ENCODE peak calls at places on chromosomes 2 and 18, in ten cellular contexts. N, S, C, X, D, P, Z, W, O and J are unnamed samples.
A peak's percentile ranks its signal among the peaks of the same experiment; 100 is the strongest.

GRCh38 chr18:13232060-13232917 is 13.7 kb downstream of the LDLRAD4 start:
- DNase-seq in N (no peak), S (peak; percentile 29), C (no peak), X (no peak), D (peak; percentile 73), P (no peak), Z (no peak), W (peak; percentile 41), O (peak; percentile 20), J (no peak)

GRCh38 chr18:79503891-79504475 is 108.3 kb downstream of the NFATC1 start:
- DNase-seq in N (no peak), S (no peak), C (peak; percentile 6), X (no peak), D (no peak), P (no peak), Z (no peak), W (no peak), O (no peak), J (no peak)

GRCh38 chr18:24538421-24539264 is 78.2 kb downstream of the HRH4 start:
- DNase-seq in N (no peak), S (no peak), C (no peak), X (no peak), D (no peak), P (no peak), Z (no peak), W (no peak), O (no peak), J (peak; percentile 12)

GRCh38 chr2:218031771-218032257 is 29.0 kb upstream of the TNS1 start:
- DNase-seq in N (no peak), S (peak; percentile 67), C (no peak), X (no peak), D (peak; percentile 29), P (no peak), Z (no peak), W (no peak), O (no peak), J (no peak)

GRCh38 chr2:37847792-37848191 is 77.3 kb upstream of the RMDN2 start:
- DNase-seq in N (no peak), S (no peak), C (no peak), X (no peak), D (no peak), P (no peak), Z (no peak), W (no peak), O (no peak), J (no peak)

GRCh38 chr2:176552456-176553135 is 283.4 kb downstream of the MTX2 start:
- DNase-seq in N (no peak), S (no peak), C (no peak), X (peak; percentile 94), D (no peak), P (no peak), Z (peak; percentile 86), W (no peak), O (no peak), J (no peak)

GRCh38 chr2:226118471-226119429 is 680.9 kb downstream of the IRS1 start:
- DNase-seq in N (no peak), S (no peak), C (no peak), X (peak; percentile 94), D (no peak), P (no peak), Z (peak; percentile 94), W (no peak), O (peak; percentile 24), J (no peak)

GRCh38 chr2:71581015-71581414 is 127.7 kb downstream of the DYSF start:
- DNase-seq in N (no peak), S (no peak), C (no peak), X (peak; percentile 20), D (peak; percentile 61), P (no peak), Z (no peak), W (no peak), O (no peak), J (no peak)

GRCh38 chr2:64770137-64770780 is 116.5 kb upstream of the SERTAD2 start:
- DNase-seq in N (no peak), S (no peak), C (no peak), X (peak; percentile 61), D (no peak), P (no peak), Z (peak; percentile 81), W (no peak), O (no peak), J (no peak)

GRCh38 chr2:33457588-33458247 is 18.7 kb upstream of the RASGRP3 start:
- DNase-seq in N (no peak), S (no peak), C (no peak), X (no peak), D (peak; percentile 64), P (no peak), Z (peak; percentile 28), W (no peak), O (peak; percentile 84), J (peak; percentile 26)

GRCh38 chr18:657311-657997 is at the start of gene TYMS:
- DNase-seq in N (peak; percentile 82), S (peak; percentile 24), C (peak; percentile 84), X (peak; percentile 64), D (no peak), P (no peak), Z (peak; percentile 47), W (peak; percentile 81), O (peak; percentile 50), J (peak; percentile 88)

GRCh38 chr2:98027535-98027934 is 31.8 kb upstream of the TMEM131 start:
- DNase-seq in N (no peak), S (no peak), C (no peak), X (no peak), D (no peak), P (no peak), Z (no peak), W (peak; percentile 24), O (no peak), J (no peak)

GRCh38 chr18:7908686-7909299 is 341.7 kb downstream of the PTPRM start:
- DNase-seq in N (no peak), S (no peak), C (no peak), X (no peak), D (no peak), P (no peak), Z (no peak), W (no peak), O (no peak), J (no peak)

GRCh38 chr2:8546319-8547283 is 135.3 kb upstream of the ID2 start:
- DNase-seq in N (no peak), S (no peak), C (no peak), X (no peak), D (no peak), P (no peak), Z (no peak), W (no peak), O (no peak), J (peak; percentile 12)

GRCh38 chr18:4399929-4400328 is 55.2 kb downstream of the DLGAP1 start:
- DNase-seq in N (no peak), S (no peak), C (no peak), X (no peak), D (no peak), P (no peak), Z (no peak), W (no peak), O (no peak), J (no peak)

GRCh38 chr2:233124449-233125080 is 64.4 kb downstream of the INPP5D start:
- DNase-seq in N (no peak), S (no peak), C (peak; percentile 39), X (no peak), D (no peak), P (no peak), Z (no peak), W (no peak), O (peak; percentile 22), J (no peak)
- H3K4me3 ChIP-seq in N (no peak overlapping the region), S (no peak overlapping the region), C (no peak overlapping the region), X (no peak overlapping the region), D (no peak overlapping the region), P (no peak overlapping the region), Z (no peak overlapping the region), W (no peak overlapping the region), O (no peak overlapping the region), J (no peak overlapping the region)

GRCh38 chr2:197128897-197129296 is 181.7 kb downstream of the ANKRD44 start:
- DNase-seq in N (no peak), S (no peak), C (no peak), X (no peak), D (no peak), P (no peak), Z (peak; percentile 55), W (no peak), O (no peak), J (no peak)
- H3K4me1 ChIP-seq in N (no peaks in the 10 kb centered on the region), S (no peaks in the 10 kb centered on the region), C (no peaks in the 10 kb centered on the region), X (no peaks in the 10 kb centered on the region), D (peaks cover 7% of the 10 kb centered on the region), P (no peaks in the 10 kb centered on the region), Z (peaks cover 14% of the 10 kb centered on the region), W (no peaks in the 10 kb centered on the region), O (no peaks in the 10 kb centered on the region), J (no peaks in the 10 kb centered on the region)

DNA sequence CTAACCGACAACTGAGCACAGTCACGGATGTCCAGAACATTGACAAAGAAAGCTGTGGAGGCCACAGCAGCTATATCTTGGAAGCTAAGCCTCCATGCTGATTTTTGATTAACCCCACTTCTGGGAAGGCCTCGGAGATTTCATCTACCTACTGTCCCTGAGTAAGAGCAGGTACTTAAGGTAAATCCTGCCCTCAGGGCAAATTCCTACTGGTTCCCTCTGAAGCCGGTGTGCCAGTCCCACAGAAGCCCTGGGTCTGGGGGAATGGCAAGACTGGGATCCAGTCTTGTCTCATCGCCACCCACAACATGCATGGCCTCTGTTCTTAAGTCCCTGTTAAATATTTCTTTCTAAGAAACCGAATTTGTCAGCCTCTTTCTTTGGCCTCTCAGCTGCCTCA is 18.7 kb downstream of the PER2 start:
- DNase-seq in N (no peak), S (no peak), C (no peak), X (no peak), D (no peak), P (no peak), Z (no peak), W (no peak), O (no peak), J (no peak)
- H3K36me3 ChIP-seq in N (peaks cover 80% of the 10 kb centered on the region), S (peaks cover 50% of the 10 kb centered on the region), C (peaks cover 4% of the 10 kb centered on the region), X (no peaks in the 10 kb centered on the region), D (peaks cover 96% of the 10 kb centered on the region), P (no peaks in the 10 kb centered on the region), Z (peaks cover 3% of the 10 kb centered on the region), W (no peaks in the 10 kb centered on the region), O (peaks cover 13% of the 10 kb centered on the region), J (no peaks in the 10 kb centered on the region)

GRCh38 chr2:43594875-43595274 is 963 bp downstream of the THADA start:
- DNase-seq in N (no peak), S (no peak), C (no peak), X (no peak), D (no peak), P (no peak), Z (no peak), W (no peak), O (no peak), J (no peak)
- H3K4me3 ChIP-seq in N (peak overlapping the region; percentile 75), S (peak overlapping the region; percentile 69), C (no peak overlapping the region), X (peak overlapping the region; percentile 78), D (peak overlapping the region; percentile 87), P (peak overlapping the region; percentile 80), Z (peak overlapping the region; percentile 72), W (peak overlapping the region; percentile 89), O (no peak overlapping the region), J (peak overlapping the region; percentile 70)

DNA sequence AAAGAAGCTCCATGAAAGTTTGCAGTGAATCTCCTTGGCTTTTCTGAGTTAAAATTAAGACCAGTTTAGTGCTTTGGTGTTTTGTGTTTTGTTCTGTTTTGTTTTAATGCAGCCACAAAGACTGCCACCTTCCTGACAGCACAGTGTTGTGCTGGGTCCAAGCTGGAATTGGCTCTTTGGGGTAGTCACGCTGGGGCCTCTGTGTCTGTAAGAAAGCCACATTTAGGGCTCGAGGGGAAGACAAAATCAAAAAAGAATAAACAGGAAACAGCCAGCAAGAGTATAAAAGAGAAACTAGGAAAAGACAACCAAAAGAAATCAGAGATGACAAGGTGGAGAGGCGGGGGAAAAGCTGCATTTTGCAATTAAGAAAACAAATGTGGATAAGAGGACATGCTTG is 396.3 kb downstream of the ARHGAP15 start:
- DNase-seq in N (no peak), S (no peak), C (no peak), X (no peak), D (no peak), P (no peak), Z (no peak), W (no peak), O (no peak), J (no peak)
- H3K4me1 ChIP-seq in N (peaks cover 5% of the 10 kb centered on the region), S (no peaks in the 10 kb centered on the region), C (no peaks in the 10 kb centered on the region), X (peaks cover 25% of the 10 kb centered on the region), D (peaks cover 36% of the 10 kb centered on the region), P (no peaks in the 10 kb centered on the region), Z (peaks cover 11% of the 10 kb centered on the region), W (no peaks in the 10 kb centered on the region), O (peaks cover 5% of the 10 kb centered on the region), J (peaks cover 3% of the 10 kb centered on the region)